ENCODE peak calls at places on chromosomes 13 and 19, in eight cellular contexts. G is prostate gland; P is activated CD4-positive, CD25-positive, alpha-beta regulatory T cell; I is stimulated activated naive CD8-positive, alpha-beta T cell treated with anti-CD3 and anti-CD28 coated beads, Interleukin-15, Interleukin-2, amounts not matched to agents 100 U/mL and 50 U/mL, for 24 hours; F is iris pigment epithelial cell; N is DMS79; U is smooth muscle cell of the brain vasculature; C is anterior cingulate cortex. T is an unnamed sample.

GRCh38 chr13:110575322-110576069 is 14.0 kb upstream of the RAB20 start:
- DNase-seq in U (no peak), N (no peak), G (no peak), P (no peak), F (no peak), C (no peak), I (peak; percentile 26), T (peak; percentile 59)

GRCh38 chr19:42201489-42202289 is 15.8 kb downstream of the DEDD2 start:
- DNase-seq in N (no peak), U (no peak), G (no peak), I (peak; percentile 65), P (no peak), F (no peak), C (no peak), T (peak; percentile 80)

GRCh38 chr13:103289661-103290060 is 223.4 kb upstream of the SLC10A2 start:
- DNase-seq in C (no peak), N (no peak), P (no peak), U (no peak), G (no peak), F (peak; percentile 45), I (no peak), T (no peak)

GRCh38 chr13:71290963-71291937 is 575.8 kb downstream of the DACH1 start:
- DNase-seq in N (peak; percentile 13), I (peak; percentile 22), P (no peak), G (no peak), U (no peak), C (no peak), F (peak; percentile 36), T (no peak)

GRCh38 chr19:49716154-49716553 is 25.2 kb downstream of the CPT1C start:
- DNase-seq in P (no peak), I (no peak), C (no peak), N (peak; percentile 15), F (no peak), U (no peak), G (no peak), T (no peak)

GRCh38 chr19:38162094-38162493 is 61.9 kb downstream of the DPF1 start:
- DNase-seq in I (no peak), P (no peak), G (no peak), F (no peak), U (no peak), C (no peak), N (no peak), T (no peak)

GRCh38 chr19:55251296-55252081 is 7.3 kb downstream of the PPP6R1 start:
- DNase-seq in U (no peak), P (no peak), F (peak; percentile 20), G (no peak), I (peak; percentile 62), C (no peak), N (no peak), T (no peak)

GRCh38 chr19:18995804-18996241 is 37.5 kb downstream of the SUGP2 start:
- DNase-seq in P (no peak), C (peak; percentile 79), G (peak; percentile 30), U (peak; percentile 28), I (peak; percentile 9), N (no peak), F (peak; percentile 88), T (peak; percentile 52)

GRCh38 chr13:20847298-20847697 is 55.2 kb downstream of the XPO4 start:
- DNase-seq in C (no peak), P (no peak), U (no peak), G (no peak), F (no peak), I (no peak), N (no peak), T (no peak)